ENCODE peak calls at places on chromosomes 13 and 19, in seven cellular contexts. P is tibial nerve, W is body of pancreas, E is IMR-90, O is spleen, B is esophagus squamous epithelium, F is endothelial cell of umbilical vein. I is an unnamed sample. For H3K36me3, the result is how much of the 10 kb centered on the place peaks cover.

GRCh38 chr19:17797397-17798201 is 2.7 kb downstream of the B3GNT3 start:
- DNase-seq in P (no peak), W (peak), E (no peak), O (no peak), B (no peak), F (no peak), I (no peak)

GRCh38 chr13:112657850-112658445 is 31.9 kb upstream of the ATP11A start:
- DNase-seq in P (no peak), W (peak), E (peak), O (no peak), B (no peak), F (no peak), I (no peak)

GRCh38 chr19:17338440-17339078 is 1.2 kb downstream of the GTPBP3 start:
- DNase-seq in P (no peak), W (no peak), E (no peak), O (peak), B (no peak), F (no peak), I (no peak)

GRCh38 chr19:17076539-17076919 is 952 bp downstream of the MYO9B start:
- DNase-seq in P (no peak), W (peak), E (no peak), O (peak), B (no peak), F (peak), I (no peak)

GRCh38 chr19:53546766-53547541 is 9.0 kb downstream of the ZNF331 start:
- DNase-seq in P (no peak), W (no peak), E (no peak), O (no peak), B (no peak), F (peak), I (no peak)

GRCh38 chr13:51644649-51645048 is 60.4 kb downstream of the WDFY2 start:
- DNase-seq in P (no peak), W (peak), E (peak), O (no peak), B (no peak), F (peak), I (no peak)

GRCh38 chr13:48235100-48235813 is 2.3 kb downstream of the ITM2B start:
- DNase-seq in P (no peak), W (peak), E (peak), O (no peak), B (no peak), F (peak), I (peak)

GRCh38 chr19:54535601-54536000 is 33.0 kb downstream of the LAIR2 start:
- DNase-seq in P (no peak), W (no peak), E (no peak), O (no peak), B (no peak), F (no peak), I (no peak)

GRCh38 chr13:59533561-59534337 is 630.0 kb downstream of the DIAPH3 start:
- DNase-seq in P (no peak), W (peak), E (peak), O (no peak), B (no peak), F (peak), I (no peak)

GRCh38 chr13:84896128-84896527 is 903.1 kb downstream of the SLITRK6 start:
- DNase-seq in P (no peak), W (peak), E (peak), O (no peak), B (no peak), F (peak), I (no peak)

GRCh38 chr19:40006273-40006691 is 9.4 kb downstream of the ZNF546 start:
- DNase-seq in P (no peak), W (no peak), E (peak), O (no peak), B (no peak), F (peak), I (no peak)
- TF ChIP-seq POLR2A in P (no peak), W (no peak), E (no peak), O (no peak), B (no peak), F (no peak), I (no peak)

DNA sequence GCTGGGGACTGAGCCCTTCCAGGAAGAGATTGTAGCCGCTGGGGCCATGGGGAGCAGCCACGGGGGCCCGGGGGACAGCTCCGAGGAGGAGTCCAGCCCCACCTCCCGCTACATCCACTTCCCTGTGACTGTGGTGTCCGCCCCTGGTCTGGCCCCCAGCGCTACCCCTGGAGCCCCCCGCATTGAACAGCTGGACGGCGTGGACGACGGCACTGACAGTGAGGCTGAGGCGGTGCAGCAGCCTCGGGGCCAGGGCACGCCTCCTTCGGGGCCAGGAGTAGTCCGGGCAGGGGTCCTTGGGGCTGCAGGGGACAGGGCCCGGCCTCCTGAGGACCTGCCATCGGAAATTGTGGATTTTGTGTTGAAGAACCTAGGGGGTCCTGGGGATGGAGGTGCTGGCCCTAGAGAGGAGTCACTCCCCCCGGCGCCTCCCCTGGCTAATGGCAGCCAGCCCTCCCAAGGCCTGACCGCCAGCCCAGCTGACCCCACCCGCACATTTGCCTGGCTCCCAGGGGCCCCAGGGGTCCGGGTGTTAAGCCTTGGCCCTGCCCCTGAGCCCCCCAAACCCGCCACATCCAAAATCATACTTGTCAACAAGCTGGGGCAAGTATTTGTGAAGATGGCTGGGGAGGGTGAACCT is 9.6 kb downstream of the IGFLR1 start:
- DNase-seq in P (no peak), W (no peak), E (no peak), O (no peak), B (no peak), F (no peak), I (no peak)
- H3K36me3 ChIP-seq in P (under half), W (under half), E (half or more), O (half or more), B (half or more), F (half or more), I (under half)

GRCh38 chr19:51983361-51983760 is 3.3 kb downstream of the ZNF350 start:
- DNase-seq in P (no peak), W (no peak), E (no peak), O (no peak), B (no peak), F (no peak), I (no peak)

DNA sequence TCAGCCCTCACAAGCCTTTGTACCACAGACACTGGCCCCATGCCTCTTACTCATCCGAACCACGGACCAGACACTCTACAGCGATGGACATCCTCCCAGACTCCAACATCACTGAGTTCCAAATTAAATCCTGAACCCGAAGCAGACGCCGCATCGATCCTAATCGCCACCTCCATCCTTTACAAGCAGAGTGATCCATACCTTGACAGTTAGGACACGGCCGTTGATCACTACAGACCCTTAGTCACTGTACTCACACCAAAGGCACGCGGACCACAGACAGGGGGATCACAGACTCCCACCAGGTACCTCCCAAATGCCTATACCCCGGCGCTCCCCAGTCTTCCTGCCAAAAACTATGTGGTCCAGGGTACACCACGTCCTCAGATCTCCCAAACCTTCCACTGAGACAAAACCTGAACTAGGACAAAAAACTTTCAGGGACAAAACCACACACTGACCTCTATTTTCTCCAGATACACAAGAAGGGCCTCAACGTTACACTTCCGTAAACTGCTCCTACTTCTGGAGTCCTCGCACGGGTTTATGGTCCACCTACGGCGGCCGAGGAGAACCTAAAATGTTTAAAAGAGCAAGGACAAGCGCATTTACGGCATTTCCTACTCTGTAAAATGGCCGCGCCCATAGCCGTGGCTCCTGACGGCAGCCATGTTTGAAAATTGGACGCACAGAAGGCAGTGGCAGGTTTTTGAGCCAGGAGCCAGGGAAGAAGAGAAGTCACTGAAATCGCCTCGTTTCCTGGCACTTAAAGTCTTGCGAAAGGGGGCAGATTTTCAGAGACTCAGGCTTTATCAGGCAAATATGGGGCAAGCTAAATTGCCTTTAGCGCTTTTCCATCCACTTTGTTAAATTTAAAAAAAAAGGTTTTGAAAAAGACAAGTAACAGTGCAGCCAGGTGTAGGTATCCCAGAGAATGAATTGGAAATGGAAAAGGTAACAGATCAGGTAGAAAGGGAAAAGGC is at the start of gene ZNF350:
- DNase-seq in P (peak), W (peak), E (peak), O (peak), B (peak), F (peak), I (peak)
- TF ChIP-seq POLR2A in P (peak), W (peak), E (peak), O (no peak), B (no peak), F (no peak), I (no peak)

GRCh38 chr19:2239771-2240770 is 3.4 kb downstream of the SF3A2 start:
- DNase-seq in P (no peak), W (no peak), E (peak), O (no peak), B (no peak), F (peak), I (no peak)
- H3K36me3 ChIP-seq in P (under half), W (under half), E (under half), O (under half), B (under half), F (under half), I (under half)

GRCh38 chr13:99031725-99032298 is 53.9 kb upstream of the DOCK9 start:
- DNase-seq in P (no peak), W (no peak), E (no peak), O (no peak), B (no peak), F (no peak), I (no peak)

GRCh38 chr13:99034333-99035085 is 56.6 kb upstream of the DOCK9 start:
- DNase-seq in P (no peak), W (no peak), E (no peak), O (no peak), B (no peak), F (no peak), I (no peak)

GRCh38 chr13:99033814-99034213 is 56.0 kb upstream of the DOCK9 start:
- DNase-seq in P (no peak), W (no peak), E (peak), O (no peak), B (no peak), F (peak), I (no peak)

GRCh38 chr13:99037756-99038155 is 59.9 kb upstream of the DOCK9 start:
- DNase-seq in P (no peak), W (no peak), E (no peak), O (no peak), B (no peak), F (no peak), I (no peak)

GRCh38 chr13:99035715-99036114 is 57.9 kb upstream of the DOCK9 start:
- DNase-seq in P (no peak), W (no peak), E (no peak), O (no peak), B (no peak), F (no peak), I (no peak)
- TF ChIP-seq POLR2A in P (no peak), W (no peak), E (no peak), O (no peak), B (no peak), F (no peak), I (no peak)

DNA sequence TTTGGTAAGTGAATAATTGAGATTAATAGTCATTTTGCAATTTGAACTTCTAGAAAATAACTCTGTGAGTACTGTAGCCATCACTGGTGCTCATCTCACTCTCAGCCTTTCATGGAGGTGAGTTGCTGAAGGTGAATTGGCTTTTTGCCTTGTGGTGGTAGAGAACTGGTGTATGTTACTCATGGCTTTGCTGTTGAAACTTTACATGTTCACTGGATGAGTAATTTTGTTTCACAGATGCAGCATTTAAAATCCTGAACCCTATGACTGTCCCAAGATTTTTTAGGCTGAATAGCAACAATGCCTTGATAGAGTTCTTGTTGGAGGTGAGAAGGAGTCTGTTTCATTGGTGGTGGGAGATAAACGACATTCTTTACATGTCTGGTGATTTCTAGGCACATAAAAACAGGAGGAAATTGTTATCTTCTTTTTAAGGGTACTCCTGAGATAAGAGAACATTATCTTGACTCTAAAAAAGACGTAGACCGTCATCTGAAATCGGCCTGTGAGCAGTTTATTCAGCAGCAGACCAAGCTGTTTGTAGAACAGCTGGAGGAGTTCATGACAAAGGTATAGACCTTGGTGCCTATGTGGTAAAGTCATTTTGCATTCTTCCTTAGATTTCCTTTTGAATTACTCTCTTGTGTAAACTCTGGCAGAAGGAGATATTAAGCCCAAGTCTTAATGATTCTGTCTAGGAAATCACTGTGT is 53.9 kb downstream of the COG3 start:
- DNase-seq in P (no peak), W (no peak), E (peak), O (no peak), B (no peak), F (peak), I (no peak)
- H3K36me3 ChIP-seq in P (under half), W (under half), E (under half), O (half or more), B (under half), F (under half), I (under half)

DNA sequence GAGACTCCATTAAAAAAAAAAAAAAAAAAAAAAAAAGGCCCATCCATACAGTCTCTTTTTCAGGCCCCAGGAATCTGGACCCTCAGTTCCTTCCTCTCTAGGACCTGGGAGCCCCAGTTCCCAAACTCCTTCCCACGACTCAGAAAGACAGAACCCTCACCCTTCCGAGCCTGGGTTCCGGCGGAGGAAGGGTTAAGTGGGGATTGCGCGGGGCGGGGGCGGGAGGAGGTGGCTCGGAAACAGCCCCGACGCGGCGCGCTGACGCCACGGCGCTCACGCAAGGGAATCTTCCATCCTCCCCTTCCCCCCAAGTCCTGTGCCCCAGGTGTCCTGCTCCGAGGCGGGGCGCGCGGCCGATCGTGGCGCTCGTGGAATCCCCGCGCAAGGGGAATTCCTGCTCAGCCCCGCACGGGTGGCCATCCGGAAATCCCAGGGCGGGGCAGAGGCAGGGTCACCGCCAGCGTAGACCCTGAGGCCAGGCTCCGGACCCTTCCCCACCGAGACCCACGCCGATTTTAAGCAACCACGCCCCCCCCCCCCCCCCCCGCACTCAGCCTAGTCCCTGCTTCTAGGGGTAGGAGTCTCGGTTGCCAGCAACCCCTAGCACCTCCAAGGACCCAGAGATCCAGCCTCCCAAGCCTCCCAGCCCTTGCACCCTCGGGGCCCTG is 659 bp downstream of the NFKBID start:
- DNase-seq in P (peak), W (peak), E (peak), O (peak), B (peak), F (peak), I (peak)
- TF ChIP-seq POLR2A in P (peak), W (no peak), E (no peak), O (no peak), B (no peak), F (no peak), I (peak)

GRCh38 chr13:109862627-109863026 is 76.2 kb upstream of the IRS2 start:
- DNase-seq in P (no peak), W (no peak), E (peak), O (no peak), B (no peak), F (no peak), I (no peak)
- H3K36me3 ChIP-seq in P (under half), W (under half), E (under half), O (under half), B (under half), F (under half), I (under half)

DNA sequence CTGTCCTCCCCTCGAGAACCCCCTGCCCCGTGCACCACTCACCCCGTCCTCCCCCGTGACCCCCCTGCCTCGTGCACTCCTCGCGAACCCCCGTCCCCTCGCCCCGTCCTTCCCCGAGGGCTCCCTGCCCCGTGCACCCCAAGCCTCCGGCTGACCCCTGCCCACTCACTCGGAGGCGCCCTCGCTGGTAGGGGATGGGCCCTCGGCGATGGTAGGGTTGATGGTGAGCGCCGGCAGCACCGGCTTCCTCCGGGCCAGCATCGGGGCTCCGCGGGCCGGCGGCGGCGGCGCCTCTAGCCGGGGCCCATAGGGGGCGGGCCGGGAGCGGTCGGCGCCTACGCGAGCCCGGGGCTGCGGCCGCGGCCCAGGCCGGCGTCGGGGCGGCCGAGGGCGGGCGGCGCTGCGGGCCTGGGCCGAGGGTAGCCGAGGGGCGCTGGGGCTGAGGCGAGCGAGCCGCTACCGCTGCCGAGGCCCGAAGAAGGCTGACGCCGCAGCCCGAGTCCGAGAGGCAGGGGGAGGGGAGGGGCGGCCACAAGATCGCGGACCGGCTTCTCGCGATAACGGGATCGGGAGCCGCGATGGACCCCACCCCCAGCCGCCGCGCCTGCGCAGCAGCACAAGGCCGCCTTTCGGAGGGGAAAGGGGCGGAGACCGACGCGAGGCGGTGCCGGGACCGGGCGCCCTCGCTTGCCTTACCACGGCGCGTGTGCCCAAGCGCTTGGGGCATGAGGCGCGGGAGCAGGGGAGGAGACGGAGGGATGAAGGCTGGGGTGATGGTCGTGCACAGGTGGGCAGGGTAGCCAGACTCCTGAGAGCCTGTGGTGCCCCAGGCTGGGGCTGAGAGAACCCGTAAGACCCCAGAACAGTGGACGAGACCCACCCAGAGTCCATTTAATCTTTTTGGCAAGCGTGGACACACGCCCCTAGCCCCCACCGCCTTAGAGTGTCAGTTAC is at the start of gene MAP2K2:
- DNase-seq in P (peak), W (peak), E (peak), O (peak), B (peak), F (peak), I (peak)
- TF ChIP-seq POLR2A in P (peak), W (peak), E (peak), O (peak), B (no peak), F (peak), I (peak)

I was measured in sigmoid colon.